ENCODE peak calls at places on chromosomes 7 and 10, in eight cellular contexts. R, F, Q, D, U, E, I and L are unnamed samples.

GRCh38 chr10:98676895-98677294 is 230.2 kb upstream of the HPS1 start:
- DNase-seq in R (no peak), F (no peak), Q (no peak), D (no peak), U (no peak), E (no peak), I (no peak), L (no peak)

GRCh38 chr7:30941582-30942310 is 22.0 kb upstream of the GHRHR start:
- DNase-seq in R (no peak), F (no peak), Q (no peak), D (no peak), U (no peak), E (no peak), I (no peak), L (no peak)

GRCh38 chr10:112137381-112137987 is 46.1 kb downstream of the GPAM start:
- DNase-seq in R (peak; percentile 87), F (peak; percentile 98), Q (peak; percentile 94), D (peak; percentile 68), U (peak; percentile 62), E (peak; percentile 73), I (peak; percentile 56), L (peak; percentile 84)

GRCh38 chr10:79380125-79380917 is 33.1 kb downstream of the PPIF start:
- DNase-seq in R (no peak), F (peak; percentile 45), Q (no peak), D (no peak), U (peak; percentile 94), E (peak; percentile 45), I (no peak), L (peak; percentile 8)

GRCh38 chr7:102258073-102258748 is 28.5 kb upstream of the SH2B2 start:
- DNase-seq in R (no peak), F (no peak), Q (no peak), D (no peak), U (peak; percentile 68), E (no peak), I (no peak), L (no peak)

GRCh38 chr10:3876563-3876962 is 91.6 kb upstream of the KLF6 start:
- DNase-seq in R (no peak), F (peak; percentile 34), Q (no peak), D (no peak), U (no peak), E (no peak), I (no peak), L (no peak)

GRCh38 chr10:74051729-74052342 is 53.9 kb downstream of the VCL start:
- DNase-seq in R (peak; percentile 25), F (peak; percentile 71), Q (no peak), D (no peak), U (no peak), E (no peak), I (no peak), L (no peak)

GRCh38 chr7:120996333-120996982 is 7.9 kb downstream of the CPED1 start:
- DNase-seq in R (no peak), F (no peak), Q (no peak), D (peak; percentile 94), U (peak; percentile 74), E (peak; percentile 48), I (peak; percentile 21), L (no peak)

GRCh38 chr10:126373982-126374381 is 14.3 kb downstream of the ADAM12 start:
- DNase-seq in R (no peak), F (no peak), Q (no peak), D (peak; percentile 49), U (no peak), E (no peak), I (no peak), L (no peak)

GRCh38 chr7:137953043-137953691 is 48.7 kb downstream of the CREB3L2 start:
- DNase-seq in R (no peak), F (no peak), Q (no peak), D (no peak), U (no peak), E (no peak), I (no peak), L (no peak)

GRCh38 chr10:43888551-43888950 is 239.9 kb upstream of the ZNF32 start:
- DNase-seq in R (no peak), F (no peak), Q (no peak), D (peak; percentile 69), U (no peak), E (no peak), I (no peak), L (no peak)

GRCh38 chr7:65840446-65840845 is 32.4 kb upstream of the VKORC1L1 start:
- DNase-seq in R (no peak), F (peak; percentile 88), Q (no peak), D (no peak), U (no peak), E (no peak), I (no peak), L (peak; percentile 17)
- TF ChIP-seq CTCF in R (no peak), F (peak; percentile 76), Q (no peak), D (no peak), U (peak; percentile 47), E (no peak), I (no peak), L (peak; percentile 53)

DNA sequence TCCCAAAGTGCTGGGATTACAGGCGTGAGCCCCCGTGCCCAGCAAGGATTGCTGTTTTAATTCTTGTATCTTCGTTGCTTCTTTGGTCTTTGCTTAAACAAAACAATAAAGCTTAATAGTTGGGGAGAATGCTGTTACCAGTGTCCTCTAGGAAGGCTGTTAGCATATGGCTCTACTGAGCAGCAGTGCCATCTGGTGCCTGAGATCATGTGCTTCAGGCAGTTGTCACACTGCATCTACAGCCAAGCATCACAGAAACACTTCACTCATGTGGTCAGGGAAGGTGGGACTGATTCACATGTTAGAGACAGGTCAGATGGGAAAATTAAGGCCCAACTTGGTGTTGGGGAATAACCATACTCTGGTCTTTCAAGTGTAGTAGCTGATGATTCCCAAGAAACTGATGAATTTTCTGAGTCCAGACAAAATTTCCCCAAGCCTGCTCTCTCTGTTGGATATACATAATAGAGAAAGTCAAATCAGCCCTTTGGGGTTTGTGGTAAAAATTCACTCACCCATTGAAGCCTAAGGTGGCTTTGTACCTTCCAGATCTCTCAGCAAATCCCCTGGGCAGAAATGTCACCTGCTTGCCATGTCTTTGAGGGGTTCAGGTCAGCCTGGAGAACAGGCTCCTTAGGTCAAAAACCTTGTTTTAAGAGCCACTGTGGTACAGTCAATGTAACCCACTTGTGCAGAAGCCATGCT is 28.4 kb downstream of the UBE2D4 start:
- DNase-seq in R (peak; percentile 53), F (peak; percentile 83), Q (peak; percentile 20), D (peak; percentile 74), U (no peak), E (no peak), I (no peak), L (no peak)
- TF ChIP-seq CTCF in R (peak; percentile 39), F (peak; percentile 80), Q (no peak), D (peak; percentile 78), U (peak; percentile 38), E (peak; percentile 30), I (peak; percentile 52), L (peak; percentile 57)

GRCh38 chr7:86950360-86950759 is 109.1 kb downstream of the ELAPOR2 start:
- DNase-seq in R (no peak), F (no peak), Q (no peak), D (no peak), U (no peak), E (peak; percentile 34), I (no peak), L (no peak)
- TF ChIP-seq CTCF in R (no peak), F (no peak), Q (no peak), D (no peak), U (no peak), E (no peak), I (no peak), L (no peak)

GRCh38 chr7:50531928-50532327 is 33.3 kb downstream of the DDC start:
- DNase-seq in R (no peak), F (peak; percentile 42), Q (no peak), D (no peak), U (no peak), E (no peak), I (no peak), L (no peak)

GRCh38 chr7:50530771-50531170 is 34.4 kb downstream of the DDC start:
- DNase-seq in R (no peak), F (no peak), Q (no peak), D (no peak), U (no peak), E (no peak), I (no peak), L (no peak)

GRCh38 chr7:50533849-50534248 is 31.4 kb downstream of the DDC start:
- DNase-seq in R (no peak), F (peak; percentile 24), Q (no peak), D (no peak), U (no peak), E (no peak), I (no peak), L (no peak)

GRCh38 chr7:50529093-50529862 is 35.9 kb downstream of the DDC start:
- DNase-seq in R (no peak), F (no peak), Q (no peak), D (no peak), U (no peak), E (no peak), I (no peak), L (no peak)

DNA sequence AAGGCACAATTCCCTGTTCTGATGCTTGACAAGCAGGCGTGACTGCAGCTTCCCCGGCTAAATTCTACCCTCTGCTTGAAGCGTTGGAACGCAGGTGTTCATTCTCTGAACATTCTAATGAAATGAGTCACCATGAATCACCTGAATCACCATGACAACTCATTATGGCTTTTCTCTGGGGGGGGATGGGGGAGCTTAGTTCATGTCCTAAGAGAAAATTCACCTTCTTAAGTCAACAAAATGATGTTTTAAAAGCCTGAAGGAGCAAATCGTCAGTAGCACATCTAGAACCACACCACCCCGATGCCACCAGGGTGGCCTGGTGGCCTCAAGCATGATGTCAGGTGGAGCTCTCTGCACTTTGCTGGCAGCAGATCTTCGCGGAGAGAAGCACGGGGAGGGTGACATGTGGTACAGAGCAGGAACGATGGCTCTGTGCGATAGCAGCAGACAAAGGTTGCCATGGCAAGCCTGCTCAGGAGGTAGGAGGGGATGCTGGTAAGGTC is 33.8 kb downstream of the DDC start:
- DNase-seq in R (no peak), F (peak; percentile 73), Q (no peak), D (no peak), U (no peak), E (no peak), I (no peak), L (no peak)
- TF ChIP-seq CTCF in R (no peak), F (no peak), Q (no peak), D (no peak), U (no peak), E (no peak), I (no peak), L (no peak)

GRCh38 chr7:48168159-48168558 is 3.1 kb upstream of the ABCA13 start:
- DNase-seq in R (no peak), F (no peak), Q (no peak), D (peak; percentile 71), U (no peak), E (no peak), I (no peak), L (no peak)
- TF ChIP-seq CTCF in R (no peak), F (no peak), Q (no peak), D (peak; percentile 37), U (no peak), E (no peak), I (no peak), L (no peak)

GRCh38 chr7:2099036-2099957 is 133.4 kb downstream of the MAD1L1 start:
- DNase-seq in R (no peak), F (no peak), Q (no peak), D (no peak), U (no peak), E (no peak), I (no peak), L (no peak)
- TF ChIP-seq CTCF in R (no peak), F (no peak), Q (no peak), D (peak; percentile 30), U (no peak), E (no peak), I (no peak), L (no peak)